ENCODE peak calls at places on chromosomes 13 and 19, in six cellular contexts. M is spleen, E is heart left ventricle, K is breast epithelium, X is HCT116, P is Peyer's patch. Z is an unnamed sample.
A peak's percentile ranks its signal among the peaks of the same experiment; 100 is the strongest.

GRCh38 chr19:41309225-41310030 is 544 bp upstream of the CCDC97 start:
- DNase-seq in M (no peak), E (no peak), K (no peak), X (no peak), P (no peak), Z (no peak)

GRCh38 chr13:108961542-108962125 is 332.2 kb downstream of the MYO16 start:
- DNase-seq in M (no peak), E (no peak), K (no peak), X (peak; percentile 31), P (peak; percentile 57), Z (no peak)

GRCh38 chr19:18683955-18684641 is 618 bp downstream of the CRTC1 start:
- DNase-seq in M (no peak), E (no peak), K (no peak), X (no peak), P (no peak), Z (no peak)

GRCh38 chr13:70080030-70080429 is 27.6 kb upstream of the ATXN8OS start:
- DNase-seq in M (no peak), E (peak; percentile 50), K (no peak), X (no peak), P (no peak), Z (no peak)

GRCh38 chr19:8466018-8466417 is 21.2 kb downstream of the HNRNPM start:
- DNase-seq in M (no peak), E (no peak), K (no peak), X (no peak), P (no peak), Z (no peak)

GRCh38 chr19:49954092-49954825 is 6.7 kb downstream of the SIGLEC11 start:
- DNase-seq in M (peak; percentile 48), E (no peak), K (no peak), X (no peak), P (no peak), Z (peak; percentile 36)

GRCh38 chr19:57803265-57803593 is 11.5 kb downstream of the ZNF552 start:
- DNase-seq in M (no peak), E (no peak), K (no peak), X (no peak), P (no peak), Z (no peak)

GRCh38 chr13:101986316-101986715 is 415.5 kb downstream of the FGF14 start:
- DNase-seq in M (no peak), E (no peak), K (no peak), X (no peak), P (no peak), Z (no peak)

GRCh38 chr19:48506138-48506733 is 5.4 kb downstream of the LMTK3 start:
- DNase-seq in M (no peak), E (no peak), K (no peak), X (no peak), P (no peak), Z (no peak)

GRCh38 chr19:29666634-29667389 is 1.6 kb downstream of the PLEKHF1 start:
- DNase-seq in M (peak; percentile 85), E (peak; percentile 82), K (peak; percentile 62), X (no peak), P (peak; percentile 65), Z (peak; percentile 80)

GRCh38 chr13:74929436-74929835 is 552.5 kb downstream of the TBC1D4 start:
- DNase-seq in M (no peak), E (no peak), K (no peak), X (no peak), P (no peak), Z (no peak)

GRCh38 chr13:100644328-100644727 is 30.3 kb downstream of the TMTC4 start:
- DNase-seq in M (no peak), E (no peak), K (no peak), X (no peak), P (no peak), Z (no peak)

GRCh38 chr19:50835103-50835784 is 1.9 kb upstream of the KLK15 start:
- DNase-seq in M (no peak), E (no peak), K (no peak), X (no peak), P (no peak), Z (peak; percentile 28)

GRCh38 chr19:18109731-18110671 is 12.4 kb downstream of the MAST3 start:
- DNase-seq in M (peak; percentile 94), E (peak; percentile 50), K (no peak), X (no peak), P (peak; percentile 83), Z (peak; percentile 35)

GRCh38 chr13:69769637-69770036 is 338.0 kb upstream of the ATXN8OS start:
- DNase-seq in M (no peak), E (no peak), K (no peak), X (no peak), P (no peak), Z (no peak)

GRCh38 chr19:52923782-52924593 is 760 bp upstream of the ZNF888 start:
- DNase-seq in M (peak; percentile 78), E (peak; percentile 67), K (peak; percentile 44), X (no peak), P (peak; percentile 56), Z (peak; percentile 26)

GRCh38 chr19:40139533-40140287 is 49.0 kb upstream of the ZNF780A start:
- DNase-seq in M (no peak), E (no peak), K (no peak), X (peak; percentile 48), P (no peak), Z (no peak)

GRCh38 chr19:44435441-44435840 is 12.8 kb downstream of the ZNF229 start:
- DNase-seq in M (no peak), E (no peak), K (no peak), X (no peak), P (no peak), Z (no peak)

DNA sequence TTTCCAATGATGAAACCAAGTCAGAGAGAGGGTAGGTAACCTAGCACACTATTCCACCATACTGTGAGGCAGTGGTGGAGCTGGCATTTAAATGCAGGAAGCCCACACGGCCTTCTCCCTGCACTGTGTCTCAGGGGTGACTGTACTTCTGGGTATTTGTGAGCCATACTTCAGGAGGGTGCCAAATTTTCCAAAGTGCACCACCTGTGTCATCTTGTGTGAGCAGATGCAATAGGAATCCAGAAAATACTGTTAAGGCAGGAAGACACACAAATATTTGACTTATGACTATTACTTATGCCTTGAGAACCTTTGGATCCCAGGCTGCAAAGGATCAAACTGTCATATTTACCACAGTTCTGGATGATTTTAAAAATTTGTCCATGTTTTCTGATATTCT is 17.3 kb downstream of the ZNF229 start:
- DNase-seq in M (no peak), E (no peak), K (no peak), X (no peak), P (no peak), Z (no peak)
- H3K9me3 ChIP-seq in M (peaks cover 100% of the 10 kb centered on the region), E (peaks cover 96% of the 10 kb centered on the region), K (peaks cover 100% of the 10 kb centered on the region), X (peaks cover 12% of the 10 kb centered on the region), P (no peaks in the 10 kb centered on the region), Z (no peaks in the 10 kb centered on the region)

GRCh38 chr13:52833261-52833660 is 15.2 kb downstream of the PCDH8 start:
- DNase-seq in M (no peak), E (no peak), K (no peak), X (no peak), P (no peak), Z (no peak)

GRCh38 chr13:52835071-52835793 is 13.2 kb downstream of the PCDH8 start:
- DNase-seq in M (no peak), E (no peak), K (no peak), X (no peak), P (no peak), Z (peak; percentile 70)

GRCh38 chr13:52838433-52839107 is 9.9 kb downstream of the PCDH8 start:
- DNase-seq in M (no peak), E (no peak), K (no peak), X (no peak), P (no peak), Z (no peak)

GRCh38 chr13:52840066-52840465 is 8.4 kb downstream of the PCDH8 start:
- DNase-seq in M (no peak), E (no peak), K (no peak), X (no peak), P (no peak), Z (no peak)

DNA sequence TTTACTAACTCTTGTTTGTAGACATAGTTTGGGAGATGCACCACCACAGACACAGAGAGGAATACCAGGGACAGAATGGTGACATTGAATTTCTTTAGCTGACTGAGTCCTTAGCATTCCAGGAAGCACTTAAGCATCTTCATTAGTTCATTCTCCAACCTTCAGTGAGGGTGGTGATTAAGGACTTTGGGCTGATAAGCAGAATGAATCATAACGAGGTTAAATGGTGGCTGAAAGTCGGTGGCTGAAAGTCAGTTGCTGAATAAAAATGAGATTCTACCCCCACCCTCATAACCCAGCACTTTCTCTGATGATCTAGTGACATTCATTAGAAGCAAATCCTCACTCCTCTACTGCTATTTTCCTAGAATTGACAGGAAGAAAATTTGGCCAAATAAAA is 10.6 kb downstream of the PCDH8 start:
- DNase-seq in M (no peak), E (no peak), K (no peak), X (no peak), P (no peak), Z (no peak)
- TF ChIP-seq POLR2A in M (no peak), E (no peak), K (no peak), X (no peak), P (no peak), Z (no peak)

DNA sequence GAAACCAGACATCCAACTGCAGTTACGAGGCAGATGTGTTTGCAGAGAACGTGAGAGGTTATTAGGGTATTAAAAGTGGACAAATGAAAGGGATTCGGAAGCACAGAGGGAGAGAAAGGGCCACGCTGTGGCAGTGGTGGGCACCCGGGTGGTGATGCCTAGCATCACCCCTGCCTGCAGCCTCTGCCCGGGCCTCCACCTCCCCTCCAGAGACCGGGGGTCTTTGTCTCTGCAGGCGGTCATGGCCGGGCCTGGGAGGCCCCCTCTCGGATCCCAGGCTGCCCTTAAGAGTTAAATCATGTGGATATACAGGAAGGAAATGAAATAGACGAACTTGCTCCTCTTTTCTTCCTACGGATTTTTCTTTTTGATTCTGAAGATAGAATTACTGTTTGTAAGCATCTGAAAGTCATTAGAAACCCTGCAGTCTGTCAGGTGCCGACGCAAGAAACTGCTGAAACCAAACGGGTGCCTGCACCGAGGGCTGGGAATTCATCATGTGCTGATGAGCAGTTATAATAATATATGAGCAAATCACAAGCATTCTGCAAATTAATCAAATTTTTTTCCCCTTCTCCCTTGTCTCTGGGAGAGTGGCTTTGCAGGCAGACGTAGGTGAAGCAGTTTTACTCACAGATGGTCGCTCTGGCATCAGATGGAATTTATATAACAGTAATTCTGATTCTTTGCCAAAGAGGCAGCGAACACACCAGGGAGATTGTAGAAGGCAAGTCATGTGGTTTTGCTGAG is 319.8 kb downstream of the ZNF536 start:
- DNase-seq in M (no peak), E (no peak), K (no peak), X (no peak), P (no peak), Z (no peak)
- H3K4me3 ChIP-seq in M (no peak overlapping the region), E (peak overlapping the region; percentile 41), K (peak overlapping the region; percentile 61), X (no peak overlapping the region), P (peak overlapping the region; percentile 27), Z (peak overlapping the region; percentile 44)

GRCh38 chr19:30906871-30907270 is 442.4 kb downstream of the TSHZ3 start:
- DNase-seq in M (no peak), E (no peak), K (no peak), X (no peak), P (no peak), Z (no peak)
- H3K9me3 ChIP-seq in M (no peaks in the 10 kb centered on the region), E (no peaks in the 10 kb centered on the region), K (no peaks in the 10 kb centered on the region), X (peaks cover 37% of the 10 kb centered on the region), P (no peaks in the 10 kb centered on the region), Z (no peaks in the 10 kb centered on the region)

Z was measured in testis.